ENCODE peak calls at places on chromosomes 7 and 10, in nine cellular contexts. U, M, Z, N, T, D, J, S and V are unnamed samples.

GRCh38 chr7:26101471-26102151 is 50.4 kb upstream of the NFE2L3 start:
- DNase-seq in N (no peak), M (no peak), S (no peak), U (no peak), D (no peak), J (no peak), T (no peak), Z (no peak), V (no peak)

GRCh38 chr10:30493609-30494530 is 59.9 kb downstream of the MAP3K8 start:
- DNase-seq in M (no peak), D (peak), N (no peak), J (peak), U (no peak), Z (no peak), S (peak), T (no peak), V (no peak)

GRCh38 chr10:131577786-131578471 is 266.4 kb upstream of the TCERG1L start:
- DNase-seq in J (no peak), U (no peak), D (no peak), N (no peak), T (no peak), S (no peak), Z (no peak), M (peak), V (peak)

GRCh38 chr7:43879477-43879876 is 10.2 kb upstream of the MRPS24 start:
- DNase-seq in T (peak), D (no peak), S (no peak), M (no peak), Z (peak), J (peak), U (no peak), N (no peak), V (no peak)

GRCh38 chr10:18918545-18918944 is 130.1 kb upstream of the MALRD1 start:
- DNase-seq in Z (peak), M (no peak), N (no peak), S (no peak), U (no peak), D (no peak), J (peak), T (peak), V (no peak)

GRCh38 chr10:62620491-62620890 is 184.0 kb upstream of the ADO start:
- DNase-seq in N (no peak), U (no peak), T (no peak), S (peak), Z (no peak), J (no peak), M (no peak), D (no peak), V (no peak)

GRCh38 chr7:24889611-24890010 is 90.4 kb downstream of the OSBPL3 start:
- DNase-seq in D (no peak), M (no peak), S (no peak), N (no peak), J (no peak), U (no peak), T (no peak), Z (no peak), V (no peak)

GRCh38 chr7:127967276-127967675 is 64.0 kb downstream of the LRRC4 start:
- DNase-seq in M (no peak), N (no peak), D (no peak), J (no peak), T (no peak), Z (no peak), S (no peak), U (no peak), V (no peak)

GRCh38 chr7:66748791-66749190 is 8.3 kb downstream of the RABGEF1 start:
- DNase-seq in S (no peak), U (no peak), Z (no peak), J (no peak), D (peak), T (no peak), N (no peak), M (no peak), V (no peak)